ENCODE peak calls at places on chromosomes 4 and X, in six cellular contexts. W is hypothalamus; T is GM23338; A is left lung; N is T-helper 2 cell; U is stimulated activated CD4-positive, alpha-beta T cell treated with anti-CD3 and anti-CD28 coated beads, TNF-alpha, amount 100 ng/mL, for 4 hours. Z is an unnamed sample.

GRCh38 chr4:100823993-100824323 is 306.1 kb upstream of the EMCN start:
- DNase-seq in W (no peak), T (no peak), A (no peak), N (no peak), U (no peak), Z (no peak)

GRCh38 chr4:181761130-181761529 is 482.1 kb upstream of the TENM3 start:
- DNase-seq in W (no peak), T (no peak), A (no peak), N (no peak), U (no peak), Z (no peak)

GRCh38 chr4:156838761-156839160 is 132.8 kb downstream of the PDGFC start:
- DNase-seq in W (no peak), T (peak), A (no peak), N (no peak), U (no peak), Z (no peak)

GRCh38 chr4:41853973-41854372 is 81.3 kb upstream of the TMEM33 start:
- DNase-seq in W (no peak), T (peak), A (no peak), N (no peak), U (no peak), Z (no peak)

GRCh38 chr4:15600176-15600575 is 55.0 kb downstream of the FBXL5 start:
- DNase-seq in W (no peak), T (no peak), A (no peak), N (no peak), U (no peak), Z (no peak)

GRCh38 chr4:62797221-62797620 is 1597.1 kb downstream of the ADGRL3 start:
- DNase-seq in W (no peak), T (no peak), A (no peak), N (no peak), U (no peak), Z (no peak)

GRCh38 chrX:9433596-9433995 is 31.3 kb upstream of the TBL1X start:
- DNase-seq in W (no peak), T (no peak), A (no peak), N (no peak), U (no peak), Z (no peak)

GRCh38 chr4:109434007-109434792 is 585 bp downstream of the SEC24B start:
- DNase-seq in W (no peak), T (peak), A (peak), N (peak), U (no peak), Z (peak)

GRCh38 chr4:168558587-168558986 is 61.7 kb downstream of the PALLD start:
- DNase-seq in W (no peak), T (peak), A (no peak), N (no peak), U (no peak), Z (no peak)

GRCh38 chr4:138037716-138038115 is 204.4 kb downstream of the SLC7A11 start:
- DNase-seq in W (no peak), T (peak), A (no peak), N (no peak), U (no peak), Z (no peak)